ENCODE peak calls at places on chromosomes 2 and 18, in six cellular contexts. Z is stimulated activated CD4-positive, alpha-beta T cell treated with anti-CD3 and anti-CD28 coated beads, Interleukin-2, amount 100 ng/mL, for 48 hours; D is erythroblast; C is effector memory CD8-positive, alpha-beta T cell; H is RWPE1; N is NCI-H1092 treated with DMSO at 0.1 percent for 48 hours. U is an unnamed sample.

GRCh38 chr2:25960920-25961319 is 21.4 kb downstream of the KIF3C start:
- DNase-seq in Z (no peak), D (no peak), C (no peak), H (peak; percentile 34), N (no peak), U (no peak)

GRCh38 chr2:171540437-171540836 is 18.2 kb downstream of the CYBRD1 start:
- DNase-seq in Z (no peak), D (no peak), C (no peak), H (no peak), N (no peak), U (no peak)

GRCh38 chr2:98802344-98802743 is 71.4 kb upstream of the MGAT4A start:
- DNase-seq in Z (no peak), D (no peak), C (no peak), H (no peak), N (no peak), U (no peak)

GRCh38 chr2:11596801-11597200 is 63.0 kb downstream of the GREB1 start:
- DNase-seq in Z (no peak), D (no peak), C (no peak), H (no peak), N (no peak), U (no peak)

GRCh38 chr2:27494944-27495554 is at the start of gene FNDC4:
- DNase-seq in Z (no peak), D (peak; percentile 51), C (no peak), H (peak; percentile 20), N (no peak), U (no peak)

GRCh38 chr18:43277164-43277600 is at the start of gene SYT4:
- DNase-seq in Z (no peak), D (no peak), C (no peak), H (peak; percentile 1), N (peak; percentile 89), U (no peak)

GRCh38 chr2:170714156-170715061 is 728 bp upstream of the SP5 start:
- DNase-seq in Z (no peak), D (peak; percentile 41), C (no peak), H (peak; percentile 20), N (no peak), U (no peak)

GRCh38 chr2:164388511-164388910 is 232.8 kb downstream of the GRB14 start:
- DNase-seq in Z (no peak), D (no peak), C (no peak), H (peak; percentile 68), N (no peak), U (no peak)

GRCh38 chr2:157837851-157838441 is 38.2 kb downstream of the ACVR1 start:
- DNase-seq in Z (no peak), D (no peak), C (no peak), H (no peak), N (peak; percentile 70), U (no peak)

GRCh38 chr2:47785986-47786385 is 3.0 kb downstream of the MSH6 start:
- DNase-seq in Z (no peak), D (no peak), C (no peak), H (no peak), N (no peak), U (no peak)

GRCh38 chr2:128380061-128380889 is 61.6 kb upstream of the HS6ST1 start:
- DNase-seq in Z (no peak), D (no peak), C (no peak), H (no peak), N (no peak), U (no peak)

GRCh38 chr18:47881752-47882455 is 48.6 kb downstream of the SMAD2 start:
- DNase-seq in Z (no peak), D (no peak), C (no peak), H (no peak), N (no peak), U (no peak)

GRCh38 chr2:65919579-65920188 is 487.3 kb upstream of the SPRED2 start:
- DNase-seq in Z (no peak), D (no peak), C (no peak), H (no peak), N (no peak), U (no peak)

GRCh38 chr2:135664623-135665068 is 77.0 kb upstream of the UBXN4 start:
- DNase-seq in Z (no peak), D (no peak), C (no peak), H (no peak), N (no peak), U (no peak)

GRCh38 chr2:84969511-84970265 is 1.3 kb upstream of the KCMF1 start:
- DNase-seq in Z (peak; percentile 14), D (peak; percentile 72), C (no peak), H (no peak), N (no peak), U (peak; percentile 54)

GRCh38 chr18:4405965-4406364 is 49.1 kb downstream of the DLGAP1 start:
- DNase-seq in Z (no peak), D (no peak), C (no peak), H (no peak), N (no peak), U (no peak)

GRCh38 chr2:227010433-227010832 is 153.6 kb downstream of the COL4A4 start:
- DNase-seq in Z (no peak), D (no peak), C (no peak), H (no peak), N (no peak), U (no peak)

GRCh38 chr2:46763861-46764260 is 151.7 kb downstream of the MCFD2 start:
- DNase-seq in Z (no peak), D (no peak), C (no peak), H (no peak), N (no peak), U (no peak)

GRCh38 chr18:38695559-38696270 is 1130.1 kb upstream of the CELF4 start:
- DNase-seq in Z (no peak), D (no peak), C (no peak), H (peak; percentile 6), N (no peak), U (no peak)

GRCh38 chr18:54742654-54743053 is 85.6 kb upstream of the RAB27B start:
- DNase-seq in Z (no peak), D (no peak), C (no peak), H (peak; percentile 11), N (no peak), U (no peak)

GRCh38 chr18:21538230-21538629 is 62.3 kb downstream of the ESCO1 start:
- DNase-seq in Z (no peak), D (no peak), C (no peak), H (no peak), N (no peak), U (no peak)

GRCh38 chr2:42463570-42463969 is 30.2 kb downstream of the KCNG3 start:
- DNase-seq in Z (no peak), D (no peak), C (no peak), H (no peak), N (no peak), U (no peak)

GRCh38 chr2:10084956-10085851 is 5.0 kb upstream of the CYS1 start:
- DNase-seq in Z (no peak), D (no peak), C (no peak), H (no peak), N (no peak), U (no peak)

GRCh38 chr18:62663731-62664336 is 51.5 kb upstream of the PHLPP1 start:
- DNase-seq in Z (no peak), D (peak; percentile 84), C (no peak), H (peak; percentile 26), N (no peak), U (no peak)

GRCh38 chr2:32422133-32422532 is 65.3 kb downstream of the BIRC6 start:
- DNase-seq in Z (no peak), D (no peak), C (no peak), H (no peak), N (no peak), U (no peak)

GRCh38 chr2:96859338-96859649 is 1.5 kb upstream of the ANKRD39 start:
- DNase-seq in Z (no peak), D (no peak), C (no peak), H (no peak), N (no peak), U (no peak)

GRCh38 chr2:140502951-140503630 is 1627.7 kb downstream of the LRP1B start:
- DNase-seq in Z (no peak), D (no peak), C (no peak), H (peak; percentile 13), N (no peak), U (no peak)

GRCh38 chr2:71101656-71102055 is 28.4 kb downstream of the MCEE start:
- DNase-seq in Z (no peak), D (no peak), C (no peak), H (peak; percentile 54), N (no peak), U (no peak)

GRCh38 chr2:27159271-27159670 is 10.5 kb downstream of the TCF23 start:
- DNase-seq in Z (no peak), D (no peak), C (no peak), H (no peak), N (no peak), U (no peak)

GRCh38 chr2:47190188-47190818 is 35.2 kb upstream of the STPG4 start:
- DNase-seq in Z (no peak), D (no peak), C (no peak), H (no peak), N (no peak), U (no peak)